ENCODE peak calls at places on chromosome 18, in five cellular contexts. C is A673, Z is thyroid gland, L is stomach, Y is iPS DF 6.9. K is an unnamed sample.
A peak's percentile ranks its signal among the peaks of the same experiment; 100 is the strongest.

GRCh38 chr18:9707381-9708056 is 582 bp upstream of the RAB31 start:
- DNase-seq in L (no peak), Z (no peak), Y (no peak), C (no peak), K (no peak)

GRCh38 chr18:22279741-22280452 is 110.5 kb downstream of the GATA6 start:
- DNase-seq in L (no peak), Z (no peak), C (no peak), Y (no peak), K (no peak)

GRCh38 chr18:11327656-11328055 is 178.3 kb upstream of the PIEZO2 start:
- DNase-seq in C (peak; percentile 19), Z (peak; percentile 11), L (no peak), Y (no peak), K (no peak)

GRCh38 chr18:74370163-74370562 is 54.5 kb downstream of the C18orf63 start:
- DNase-seq in Y (no peak), L (no peak), C (no peak), Z (no peak), K (no peak)

GRCh38 chr18:50158866-50159653 is 35.9 kb downstream of the MYO5B start:
- DNase-seq in Y (no peak), L (no peak), Z (peak; percentile 6), C (no peak), K (peak; percentile 84)

GRCh38 chr18:3526421-3527354 is 76.7 kb downstream of the TGIF1 start:
- DNase-seq in Z (no peak), C (peak; percentile 81), L (no peak), Y (no peak), K (peak; percentile 23)

GRCh38 chr18:3966985-3967856 is 487.9 kb downstream of the DLGAP1 start:
- DNase-seq in Z (no peak), L (no peak), C (no peak), Y (no peak), K (no peak)

GRCh38 chr18:46484971-46485370 is 172.0 kb downstream of the LOXHD1 start:
- DNase-seq in Y (no peak), L (no peak), C (no peak), Z (no peak), K (no peak)

GRCh38 chr18:73270919-73271318 is 403.1 kb upstream of the NETO1 start:
- DNase-seq in C (no peak), Z (no peak), L (no peak), Y (no peak), K (no peak)

GRCh38 chr18:62566199-62566598 is 43.4 kb downstream of the ZCCHC2 start:
- DNase-seq in Y (no peak), Z (no peak), C (peak; percentile 24), L (peak; percentile 43), K (peak; percentile 50)

GRCh38 chr18:78323453-78324230 is 656.0 kb upstream of the SALL3 start:
- DNase-seq in Z (no peak), L (no peak), C (no peak), Y (no peak), K (no peak)

GRCh38 chr18:46412831-46413371 is 244.1 kb downstream of the LOXHD1 start:
- DNase-seq in Z (peak; percentile 96), C (no peak), Y (no peak), L (no peak), K (no peak)

GRCh38 chr18:9869713-9870430 is 15.9 kb upstream of the TXNDC2 start:
- DNase-seq in Y (no peak), C (peak; percentile 52), L (no peak), Z (no peak), K (peak; percentile 82)

GRCh38 chr18:21167641-21168372 is 56.2 kb upstream of the ROCK1 start:
- DNase-seq in C (no peak), L (peak; percentile 81), Z (peak; percentile 19), Y (peak; percentile 75), K (peak; percentile 37)

GRCh38 chr18:489244-490023 is 11.1 kb downstream of the COLEC12 start:
- DNase-seq in Z (no peak), L (no peak), C (no peak), Y (no peak), K (no peak)

GRCh38 chr18:42583197-42583776 is 532.2 kb downstream of the RIT2 start:
- DNase-seq in Z (no peak), C (no peak), L (no peak), Y (no peak), K (no peak)

GRCh38 chr18:31835528-31836138 is 75.0 kb upstream of the SLC25A52 start:
- DNase-seq in Y (no peak), C (no peak), Z (no peak), L (no peak), K (no peak)

GRCh38 chr18:11176416-11176815 is 27.0 kb upstream of the PIEZO2 start:
- DNase-seq in Y (no peak), C (no peak), Z (no peak), L (no peak), K (no peak)

GRCh38 chr18:79826966-79827365 is 29.2 kb downstream of the KCNG2 start:
- DNase-seq in Z (no peak), L (no peak), Y (peak; percentile 5), C (no peak), K (no peak)

GRCh38 chr18:44841221-44841620 is 160.5 kb downstream of the SETBP1 start:
- DNase-seq in Z (no peak), C (no peak), Y (no peak), L (no peak), K (no peak)

GRCh38 chr18:60232541-60232940 is 140.0 kb downstream of the MC4R start:
- DNase-seq in Y (no peak), L (no peak), Z (no peak), C (no peak), K (peak; percentile 68)

GRCh38 chr18:66727991-66728390 is 124.1 kb upstream of the CDH19 start:
- DNase-seq in Y (no peak), L (no peak), Z (no peak), C (peak; percentile 24), K (no peak)

GRCh38 chr18:48545690-48546365 is 7.0 kb downstream of the CTIF start:
- DNase-seq in L (peak; percentile 31), C (peak; percentile 75), Z (no peak), Y (no peak), K (no peak)

GRCh38 chr18:68925268-68925667 is 127.4 kb downstream of the CCDC102B start:
- DNase-seq in C (peak; percentile 56), L (no peak), Z (no peak), Y (no peak), K (no peak)

GRCh38 chr18:24479371-24479770 is 18.9 kb downstream of the HRH4 start:
- DNase-seq in Y (no peak), C (no peak), Z (no peak), L (no peak), K (no peak)

GRCh38 chr18:24470805-24471204 is 10.4 kb downstream of the HRH4 start:
- DNase-seq in C (no peak), Z (no peak), Y (no peak), L (no peak), K (no peak)

GRCh38 chr18:24470022-24470618 is 9.7 kb downstream of the HRH4 start:
- DNase-seq in Y (no peak), Z (no peak), C (no peak), L (no peak), K (no peak)

DNA sequence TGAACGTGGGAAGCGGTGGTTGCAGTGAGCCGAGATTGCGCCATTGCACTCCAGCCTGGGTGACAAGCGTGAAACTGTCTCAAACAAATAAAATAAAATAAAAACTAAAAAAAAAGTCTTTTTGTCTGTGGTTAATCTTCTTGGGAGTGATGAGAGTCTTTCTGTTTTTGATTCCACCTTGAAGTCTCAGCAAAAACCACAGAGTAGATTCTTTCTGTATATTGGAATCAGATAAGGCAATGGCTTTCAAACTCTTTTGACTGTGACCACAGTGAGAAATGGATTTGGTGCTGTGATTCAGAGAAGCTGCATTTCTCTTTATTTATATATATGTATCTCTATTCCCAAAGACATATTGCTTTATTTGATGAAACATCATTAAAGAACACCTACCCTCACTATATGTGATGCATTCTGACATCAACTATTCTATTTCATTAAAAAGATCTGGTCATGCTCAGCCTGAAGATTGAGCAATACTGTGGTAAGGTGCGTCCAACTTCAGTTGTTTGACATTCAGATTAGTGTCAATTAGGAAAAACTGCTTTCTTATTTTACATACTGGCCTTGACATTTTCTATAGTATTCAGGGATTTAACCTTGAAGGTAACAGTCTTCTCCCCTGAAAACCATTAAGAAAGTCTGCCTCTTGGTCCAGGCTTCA is 15.6 kb downstream of the HRH4 start:
- DNase-seq in L (no peak), Y (no peak), C (no peak), Z (no peak), K (no peak)
- H3K27ac ChIP-seq in L (no peak overlapping the region), Y (no peak overlapping the region), C (no peak overlapping the region), Z (no peak overlapping the region), K (no peak overlapping the region)

DNA sequence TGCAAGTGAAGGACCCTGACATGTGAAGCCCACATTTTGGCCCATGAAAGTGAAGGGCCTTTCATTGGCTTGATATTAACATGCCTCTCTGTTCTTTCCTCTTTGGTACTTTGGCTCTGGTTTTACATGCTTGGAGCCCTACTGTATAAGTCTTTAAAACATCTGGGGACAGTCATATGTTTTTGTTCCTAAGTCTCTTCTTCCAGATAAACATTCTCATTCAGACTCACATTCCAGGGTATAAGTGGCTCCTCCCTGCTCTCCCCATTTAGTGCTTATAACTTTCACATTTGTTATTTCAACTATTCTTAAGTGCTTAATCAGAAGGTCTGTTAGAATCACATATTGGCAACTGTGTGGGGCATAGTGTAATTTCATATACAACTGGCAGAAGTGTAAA is 1932.2 kb upstream of the CELF4 start:
- DNase-seq in Y (no peak), L (no peak), Z (no peak), C (no peak), K (no peak)
- H3K27ac ChIP-seq in Y (no peak overlapping the region), L (no peak overlapping the region), Z (no peak overlapping the region), C (no peak overlapping the region), K (no peak overlapping the region)

DNA sequence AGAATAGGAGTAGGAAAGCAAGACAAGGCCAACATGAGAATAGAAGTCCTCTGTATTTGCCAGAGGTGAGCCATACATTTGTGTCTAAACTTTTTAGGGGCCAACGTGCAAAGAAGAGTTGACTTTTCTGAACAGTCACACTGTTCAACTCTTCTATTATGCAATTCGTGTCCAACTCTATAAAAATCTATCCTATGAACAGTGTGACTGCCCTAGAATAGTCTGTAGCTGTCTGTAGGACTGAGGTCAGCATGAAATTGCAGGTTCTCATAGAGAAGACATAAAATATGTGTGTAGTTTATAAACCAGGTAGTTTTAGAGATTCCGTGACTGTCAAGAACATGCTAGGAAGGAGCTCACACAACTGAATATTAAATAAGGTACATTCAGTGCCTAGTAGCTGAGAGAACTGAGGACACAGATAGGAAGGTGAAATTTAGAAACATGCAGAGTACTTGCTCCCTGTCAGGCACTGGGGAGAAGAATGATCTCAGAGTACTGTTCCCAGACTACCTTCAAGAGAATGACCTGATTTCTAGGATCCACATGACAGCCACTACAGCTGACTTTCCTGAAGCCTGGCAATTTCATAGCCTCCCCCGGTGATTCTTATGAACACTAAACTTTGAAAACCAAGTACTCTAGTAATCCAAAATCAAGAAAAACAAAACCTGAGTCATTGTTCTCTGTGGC is 201.6 kb upstream of the BOD1L2 start:
- DNase-seq in L (no peak), Z (no peak), C (no peak), Y (no peak), K (no peak)
- H3K27ac ChIP-seq in L (no peak overlapping the region), Z (no peak overlapping the region), C (no peak overlapping the region), Y (no peak overlapping the region), K (no peak overlapping the region)

DNA sequence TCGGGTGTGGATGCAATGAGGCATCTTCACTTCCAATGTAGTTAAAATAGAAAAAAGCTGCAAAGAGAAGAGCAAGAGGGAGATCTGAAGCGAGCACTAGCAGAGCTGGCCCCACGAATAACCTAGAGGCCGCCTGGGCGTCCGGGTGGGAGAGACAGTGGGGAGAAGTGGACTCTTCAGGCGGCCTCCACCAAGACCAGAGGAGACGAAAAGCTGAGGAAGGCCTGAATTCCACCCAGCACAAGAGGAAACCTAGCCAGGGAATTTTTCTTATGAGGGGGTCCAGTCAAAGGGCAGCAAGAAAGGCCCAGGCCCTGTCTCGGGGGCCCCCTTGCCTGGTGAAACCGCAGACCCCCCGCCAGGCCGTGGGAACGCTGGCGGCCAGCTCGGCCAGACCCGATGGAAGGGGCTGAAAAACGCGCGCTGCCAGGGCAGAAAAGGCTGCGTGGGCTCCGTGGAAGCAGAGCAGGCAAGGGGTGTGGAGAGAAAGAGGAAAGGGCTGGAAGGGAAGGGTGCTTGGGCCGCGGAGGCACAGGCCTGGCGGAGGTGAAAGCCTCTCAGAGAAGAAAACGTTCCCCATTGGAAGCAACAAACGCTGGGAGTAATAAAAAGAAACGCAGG is 69.2 kb downstream of the KCTD1 start:
- DNase-seq in C (no peak), Z (no peak), Y (no peak), L (no peak), K (no peak)
- H3K27ac ChIP-seq in C (no peak overlapping the region), Z (peak overlapping the region; percentile 57), Y (no peak overlapping the region), L (no peak overlapping the region), K (no peak overlapping the region)